ENCODE peak calls at places on chromosomes 7 and 10, in four cellular contexts. S, W, D and A are unnamed samples.

GRCh38 chr10:100969175-100970075 is at the start of gene SEMA4G:
- DNase-seq in S (no peak), W (no peak), D (peak; percentile 78), A (peak; percentile 58)

GRCh38 chr10:77505431-77506334 is 131.9 kb downstream of the KCNMA1 start:
- DNase-seq in S (peak; percentile 74), W (no peak), D (no peak), A (no peak)

GRCh38 chr7:34083440-34083839 is 178.1 kb downstream of the BMPER start:
- DNase-seq in S (no peak), W (no peak), D (no peak), A (no peak)

GRCh38 chr10:72502581-72502980 is 123.3 kb downstream of the MICU1 start:
- DNase-seq in S (no peak), W (no peak), D (no peak), A (no peak)

GRCh38 chr7:129332354-129333056 is 101.7 kb upstream of the STRIP2 start:
- DNase-seq in S (no peak), W (no peak), D (no peak), A (no peak)

GRCh38 chr10:123928427-123928826 is 36.8 kb upstream of the CPXM2 start:
- DNase-seq in S (no peak), W (no peak), D (no peak), A (no peak)

GRCh38 chr10:16777473-16778370 is 39.5 kb downstream of the RSU1 start:
- DNase-seq in S (peak; percentile 4), W (no peak), D (no peak), A (no peak)

GRCh38 chr7:33091641-33092191 is 17.5 kb downstream of the RP9 start:
- DNase-seq in S (no peak), W (no peak), D (no peak), A (no peak)

GRCh38 chr10:109062371-109062770 is 860.9 kb downstream of the XPNPEP1 start:
- DNase-seq in S (peak; percentile 23), W (no peak), D (no peak), A (no peak)

GRCh38 chr10:1274098-1274745 is 218.0 kb downstream of the WDR37 start:
- DNase-seq in S (no peak), W (no peak), D (no peak), A (no peak)

GRCh38 chr10:58834093-58834674 is 321.5 kb downstream of the BICC1 start:
- DNase-seq in S (no peak), W (no peak), D (no peak), A (no peak)

GRCh38 chr10:7826971-7827370 is 8.7 kb downstream of the TAF3 start:
- DNase-seq in S (peak; percentile 20), W (no peak), D (no peak), A (no peak)

GRCh38 chr7:6130007-6130587 is 98.9 kb downstream of the ANKRD61 start:
- DNase-seq in S (no peak), W (no peak), D (no peak), A (no peak)

GRCh38 chr10:15197276-15197675 is 28.8 kb upstream of the NMT2 start:
- DNase-seq in S (no peak), W (no peak), D (no peak), A (no peak)

GRCh38 chr10:79244841-79245504 is 102.3 kb upstream of the PPIF start:
- DNase-seq in S (no peak), W (no peak), D (no peak), A (peak; percentile 52)